ENCODE peak calls at places on chromosome 20, in six cellular contexts. One of them, this sample, is unnamed.

GRCh38 chr20:34820805-34821578 is 4.5 kb downstream of the NCOA6 start:
- DNase-seq in GM23338: no peak
- DNase-seq in skeletal muscle cell: no peak
- DNase-seq in NCI-H345: no peak
- DNase-seq in T1000: no peak
- DNase-seq in amniotic stem cell: no peak
- DNase-seq in this sample: no peak

GRCh38 chr20:8424010-8424409 is 291.9 kb downstream of the PLCB1 start:
- DNase-seq in NCI-H345: no peak
- DNase-seq in skeletal muscle cell: peak; percentile 10
- DNase-seq in T1000: no peak
- DNase-seq in amniotic stem cell: no peak
- DNase-seq in GM23338: no peak
- DNase-seq in this sample: no peak

GRCh38 chr20:46872315-46873211 is 22.1 kb upstream of the EYA2 start:
- DNase-seq in T1000: no peak
- DNase-seq in amniotic stem cell: no peak
- DNase-seq in GM23338: peak; percentile 45
- DNase-seq in NCI-H345: peak; percentile 6
- DNase-seq in skeletal muscle cell: no peak
- DNase-seq in this sample: no peak

GRCh38 chr20:62217913-62218773 is 1.9 kb downstream of the HRH3 start:
- DNase-seq in GM23338: no peak
- DNase-seq in NCI-H345: no peak
- DNase-seq in amniotic stem cell: no peak
- DNase-seq in skeletal muscle cell: no peak
- DNase-seq in T1000: no peak
- DNase-seq in this sample: no peak

GRCh38 chr20:626579-626978 is 16.5 kb upstream of the TCF15 start:
- DNase-seq in T1000: no peak
- DNase-seq in GM23338: no peak
- DNase-seq in NCI-H345: no peak
- DNase-seq in amniotic stem cell: no peak
- DNase-seq in skeletal muscle cell: no peak
- DNase-seq in this sample: no peak

GRCh38 chr20:52031574-52032303 is 159.8 kb downstream of the ZFP64 start:
- DNase-seq in amniotic stem cell: no peak
- DNase-seq in T1000: peak; percentile 66
- DNase-seq in GM23338: peak; percentile 13
- DNase-seq in skeletal muscle cell: peak; percentile 69
- DNase-seq in NCI-H345: no peak
- DNase-seq in this sample: no peak

GRCh38 chr20:44416082-44416715 is 59.5 kb upstream of the TTPAL start:
- DNase-seq in GM23338: no peak
- DNase-seq in skeletal muscle cell: no peak
- DNase-seq in NCI-H345: no peak
- DNase-seq in T1000: no peak
- DNase-seq in amniotic stem cell: no peak
- DNase-seq in this sample: no peak

GRCh38 chr20:57959018-57959417 is 249.2 kb upstream of the PMEPA1 start:
- DNase-seq in T1000: no peak
- DNase-seq in amniotic stem cell: no peak
- DNase-seq in skeletal muscle cell: no peak
- DNase-seq in NCI-H345: no peak
- DNase-seq in GM23338: no peak
- DNase-seq in this sample: no peak

GRCh38 chr20:32252189-32252588 is 25.3 kb upstream of the KIF3B start:
- DNase-seq in T1000: no peak
- DNase-seq in GM23338: no peak
- DNase-seq in amniotic stem cell: no peak
- DNase-seq in skeletal muscle cell: no peak
- DNase-seq in NCI-H345: no peak
- DNase-seq in this sample: no peak

GRCh38 chr20:5843054-5843731 is 93.0 kb downstream of the SHLD1 start:
- DNase-seq in skeletal muscle cell: no peak
- DNase-seq in NCI-H345: no peak
- DNase-seq in amniotic stem cell: no peak
- DNase-seq in T1000: no peak
- DNase-seq in GM23338: no peak
- DNase-seq in this sample: no peak

GRCh38 chr20:37640600-37641561 is 52.9 kb upstream of the CTNNBL1 start:
- DNase-seq in T1000: no peak
- DNase-seq in amniotic stem cell: no peak
- DNase-seq in GM23338: no peak
- DNase-seq in skeletal muscle cell: no peak
- DNase-seq in NCI-H345: no peak
- DNase-seq in this sample: no peak

GRCh38 chr20:22684763-22685443 is 100.5 kb upstream of the FOXA2 start:
- DNase-seq in amniotic stem cell: no peak
- DNase-seq in T1000: no peak
- DNase-seq in skeletal muscle cell: no peak
- DNase-seq in NCI-H345: peak; percentile 21
- DNase-seq in GM23338: peak; percentile 45
- DNase-seq in this sample: no peak

GRCh38 chr20:13200767-13201500 is 20.1 kb upstream of the ISM1 start:
- DNase-seq in amniotic stem cell: no peak
- DNase-seq in NCI-H345: peak; percentile 94
- DNase-seq in GM23338: peak; percentile 25
- DNase-seq in T1000: no peak
- DNase-seq in skeletal muscle cell: no peak
- DNase-seq in this sample: no peak

GRCh38 chr20:46040902-46041535 is 12.0 kb downstream of the SLC12A5 start:
- DNase-seq in NCI-H345: no peak
- DNase-seq in amniotic stem cell: no peak
- DNase-seq in skeletal muscle cell: no peak
- DNase-seq in T1000: peak; percentile 47
- DNase-seq in GM23338: peak; percentile 88
- DNase-seq in this sample: peak; percentile 59

GRCh38 chr20:5642155-5642981 is 107.8 kb upstream of the SHLD1 start:
- DNase-seq in T1000: no peak
- DNase-seq in NCI-H345: no peak
- DNase-seq in GM23338: no peak
- DNase-seq in skeletal muscle cell: no peak
- DNase-seq in amniotic stem cell: no peak
- DNase-seq in this sample: no peak

GRCh38 chr20:20003088-20003954 is 13.8 kb upstream of the NAA20 start:
- DNase-seq in NCI-H345: no peak
- DNase-seq in GM23338: no peak
- DNase-seq in amniotic stem cell: no peak
- DNase-seq in T1000: no peak
- DNase-seq in skeletal muscle cell: peak; percentile 48
- DNase-seq in this sample: no peak

GRCh38 chr20:41618807-41619294 is 674 bp upstream of the CHD6 start:
- DNase-seq in amniotic stem cell: no peak
- DNase-seq in NCI-H345: peak; percentile 73
- DNase-seq in T1000: no peak
- DNase-seq in skeletal muscle cell: no peak
- DNase-seq in GM23338: peak; percentile 25
- DNase-seq in this sample: peak; percentile 28

GRCh38 chr20:20076297-20077065 is 24.1 kb downstream of the CFAP61 start:
- DNase-seq in T1000: no peak
- DNase-seq in GM23338: no peak
- DNase-seq in NCI-H345: no peak
- DNase-seq in skeletal muscle cell: peak; percentile 69
- DNase-seq in amniotic stem cell: no peak
- DNase-seq in this sample: peak; percentile 22

GRCh38 chr20:58524814-58525213 is 9.6 kb upstream of the APCDD1L start:
- DNase-seq in GM23338: no peak
- DNase-seq in T1000: no peak
- DNase-seq in skeletal muscle cell: no peak
- DNase-seq in NCI-H345: no peak
- DNase-seq in amniotic stem cell: no peak
- DNase-seq in this sample: peak; percentile 84

GRCh38 chr20:60013296-60014142 is 55.3 kb downstream of the CDH26 start:
- DNase-seq in GM23338: no peak
- DNase-seq in T1000: no peak
- DNase-seq in amniotic stem cell: no peak
- DNase-seq in skeletal muscle cell: no peak
- DNase-seq in NCI-H345: no peak
- DNase-seq in this sample: no peak

GRCh38 chr20:49518576-49518975 is 36.1 kb upstream of the KCNB1 start:
- DNase-seq in skeletal muscle cell: no peak
- DNase-seq in NCI-H345: no peak
- DNase-seq in T1000: no peak
- DNase-seq in GM23338: no peak
- DNase-seq in amniotic stem cell: no peak
- DNase-seq in this sample: no peak

GRCh38 chr20:45308078-45308778 is at the start of gene MATN4:
- DNase-seq in NCI-H345: no peak
- DNase-seq in skeletal muscle cell: no peak
- DNase-seq in amniotic stem cell: no peak
- DNase-seq in T1000: no peak
- DNase-seq in GM23338: peak; percentile 65
- DNase-seq in this sample: no peak

GRCh38 chr20:4607287-4607713 is 114.4 kb upstream of the PRND start:
- DNase-seq in T1000: peak; percentile 35
- DNase-seq in GM23338: peak; percentile 85
- DNase-seq in NCI-H345: peak; percentile 79
- DNase-seq in amniotic stem cell: no peak
- DNase-seq in skeletal muscle cell: no peak
- DNase-seq in this sample: peak; percentile 45

GRCh38 chr20:56501116-56501515 is 23.4 kb upstream of the FAM209A start:
- DNase-seq in T1000: no peak
- DNase-seq in amniotic stem cell: no peak
- DNase-seq in skeletal muscle cell: no peak
- DNase-seq in GM23338: no peak
- DNase-seq in NCI-H345: no peak
- DNase-seq in this sample: no peak

This sample was measured in H54.